ENCODE peak calls at places on chromosomes 3 and 15, in four cellular contexts. One of them, this sample, is unnamed. For H3K4me1, the result is how much of the 10 kb centered on the place peaks cover.

GRCh38 chr15:90836296-90836871 is 32.0 kb upstream of the FURIN start:
- DNase-seq in neural progenitor cell: no peak
- DNase-seq in hepatocyte: peak
- DNase-seq in MM.1S: no peak
- DNase-seq in this sample: no peak

GRCh38 chr3:18946524-18946923 is 201.8 kb upstream of the KCNH8 start:
- DNase-seq in hepatocyte: no peak
- DNase-seq in MM.1S: no peak
- DNase-seq in neural progenitor cell: peak
- DNase-seq in this sample: peak

GRCh38 chr3:22141769-22142168 is 390.8 kb upstream of the ZNF385D start:
- DNase-seq in hepatocyte: no peak
- DNase-seq in neural progenitor cell: no peak
- DNase-seq in MM.1S: no peak
- DNase-seq in this sample: no peak

GRCh38 chr3:134816623-134817022 is 21.6 kb downstream of the EPHB1 start:
- DNase-seq in MM.1S: no peak
- DNase-seq in hepatocyte: no peak
- DNase-seq in neural progenitor cell: no peak
- DNase-seq in this sample: no peak

GRCh38 chr3:147458995-147459704 is 50.0 kb downstream of the ZIC1 start:
- DNase-seq in neural progenitor cell: no peak
- DNase-seq in MM.1S: no peak
- DNase-seq in hepatocyte: no peak
- DNase-seq in this sample: no peak

GRCh38 chr3:158465074-158465473 is 105.9 kb upstream of the MLF1 start:
- DNase-seq in neural progenitor cell: no peak
- DNase-seq in hepatocyte: no peak
- DNase-seq in MM.1S: peak
- DNase-seq in this sample: no peak

GRCh38 chr15:42092666-42093445 is 1.5 kb downstream of the PLA2G4D start:
- DNase-seq in neural progenitor cell: no peak
- DNase-seq in hepatocyte: no peak
- DNase-seq in MM.1S: no peak
- DNase-seq in this sample: no peak

GRCh38 chr3:129277829-129278271 is 820 bp upstream of the HMCES start:
- DNase-seq in hepatocyte: peak
- DNase-seq in MM.1S: no peak
- DNase-seq in neural progenitor cell: peak
- DNase-seq in this sample: no peak

GRCh38 chr15:49145651-49146609 is 9.5 kb downstream of the COPS2 start:
- DNase-seq in neural progenitor cell: peak
- DNase-seq in MM.1S: peak
- DNase-seq in hepatocyte: peak
- DNase-seq in this sample: peak

GRCh38 chr15:63601026-63601726 is 4.0 kb downstream of the FBXL22 start:
- DNase-seq in hepatocyte: peak
- DNase-seq in neural progenitor cell: peak
- DNase-seq in MM.1S: peak
- DNase-seq in this sample: peak

GRCh38 chr3:71130516-71131384 is 452.8 kb downstream of the FOXP1 start:
- DNase-seq in neural progenitor cell: peak
- DNase-seq in MM.1S: peak
- DNase-seq in hepatocyte: peak
- DNase-seq in this sample: no peak

GRCh38 chr3:52352566-52352965 is 36.4 kb downstream of the DNAH1 start:
- DNase-seq in hepatocyte: no peak
- DNase-seq in neural progenitor cell: no peak
- DNase-seq in MM.1S: no peak
- DNase-seq in this sample: no peak

GRCh38 chr3:152159328-152159727 is 109.4 kb upstream of the MBNL1 start:
- DNase-seq in MM.1S: no peak
- DNase-seq in neural progenitor cell: no peak
- DNase-seq in hepatocyte: peak
- DNase-seq in this sample: no peak

GRCh38 chr15:43107741-43108140 is 1.9 kb upstream of the UBR1 start:
- DNase-seq in hepatocyte: no peak
- DNase-seq in MM.1S: no peak
- DNase-seq in neural progenitor cell: no peak
- DNase-seq in this sample: no peak

GRCh38 chr15:64949383-64950141 is 37.9 kb downstream of the ANKDD1A start:
- DNase-seq in hepatocyte: no peak
- DNase-seq in neural progenitor cell: no peak
- DNase-seq in MM.1S: no peak
- DNase-seq in this sample: no peak

GRCh38 chr3:62172199-62172598 is 201.2 kb downstream of the FEZF2 start:
- DNase-seq in hepatocyte: no peak
- DNase-seq in MM.1S: no peak
- DNase-seq in neural progenitor cell: no peak
- DNase-seq in this sample: no peak

GRCh38 chr3:162390891-162391290 is 894.3 kb downstream of the OTOL1 start:
- DNase-seq in neural progenitor cell: no peak
- DNase-seq in MM.1S: no peak
- DNase-seq in hepatocyte: no peak
- DNase-seq in this sample: no peak

GRCh38 chr15:39506146-39506545 is 74.7 kb upstream of the THBS1 start:
- DNase-seq in neural progenitor cell: no peak
- DNase-seq in MM.1S: no peak
- DNase-seq in hepatocyte: no peak
- DNase-seq in this sample: no peak

GRCh38 chr3:53253707-53254106 is 2.1 kb downstream of the TKT start:
- DNase-seq in hepatocyte: no peak
- DNase-seq in neural progenitor cell: no peak
- DNase-seq in MM.1S: no peak
- DNase-seq in this sample: no peak

GRCh38 chr3:36837089-36837488 is 72.7 kb upstream of the DCLK3 start:
- DNase-seq in MM.1S: no peak
- DNase-seq in hepatocyte: no peak
- DNase-seq in neural progenitor cell: peak
- DNase-seq in this sample: no peak

GRCh38 chr3:69086133-69086722 is 1.5 kb downstream of the ARL6IP5 start:
- DNase-seq in MM.1S: peak
- DNase-seq in hepatocyte: peak
- DNase-seq in neural progenitor cell: peak
- DNase-seq in this sample: no peak

GRCh38 chr3:87426916-87427315 is 150.5 kb upstream of the POU1F1 start:
- DNase-seq in hepatocyte: no peak
- DNase-seq in MM.1S: no peak
- DNase-seq in neural progenitor cell: no peak
- DNase-seq in this sample: no peak

GRCh38 chr3:134342269-134342668 is 32.0 kb downstream of the AMOTL2 start:
- DNase-seq in neural progenitor cell: no peak
- DNase-seq in MM.1S: no peak
- DNase-seq in hepatocyte: no peak
- DNase-seq in this sample: no peak

GRCh38 chr15:63461230-63461629 is 43.2 kb upstream of the USP3 start:
- DNase-seq in MM.1S: no peak
- DNase-seq in hepatocyte: peak
- DNase-seq in neural progenitor cell: peak
- DNase-seq in this sample: no peak

GRCh38 chr15:48703544-48703943 is 58.0 kb upstream of the FBN1 start:
- DNase-seq in MM.1S: no peak
- DNase-seq in hepatocyte: no peak
- DNase-seq in neural progenitor cell: no peak
- DNase-seq in this sample: no peak

GRCh38 chr3:21042184-21042583 is 708.8 kb downstream of the ZNF385D start:
- DNase-seq in neural progenitor cell: no peak
- DNase-seq in hepatocyte: no peak
- DNase-seq in MM.1S: no peak
- DNase-seq in this sample: no peak

GRCh38 chr3:177813322-177813721 is 616.0 kb upstream of the TBL1XR1 start:
- DNase-seq in neural progenitor cell: no peak
- DNase-seq in MM.1S: no peak
- DNase-seq in hepatocyte: no peak
- DNase-seq in this sample: no peak

GRCh38 chr3:179069762-179070390 is 1.7 kb downstream of the ZMAT3 start:
- DNase-seq in neural progenitor cell: no peak
- DNase-seq in hepatocyte: no peak
- DNase-seq in MM.1S: peak
- DNase-seq in this sample: no peak

GRCh38 chr3:11544413-11545181 is 99.1 kb downstream of the VGLL4 start:
- DNase-seq in hepatocyte: no peak
- DNase-seq in neural progenitor cell: peak
- DNase-seq in MM.1S: no peak
- DNase-seq in this sample: no peak

GRCh38 chr3:58151637-58152036 is 59.1 kb downstream of the DNASE1L3 start:
- DNase-seq in neural progenitor cell: no peak
- DNase-seq in hepatocyte: no peak
- DNase-seq in MM.1S: no peak
- DNase-seq in this sample: no peak

GRCh38 chr15:39358441-39359041 is 222.3 kb upstream of the THBS1 start:
- DNase-seq in MM.1S: no peak
- DNase-seq in neural progenitor cell: no peak
- DNase-seq in hepatocyte: no peak
- DNase-seq in this sample: no peak

GRCh38 chr3:125125822-125126245 is 70.0 kb upstream of the HEG1 start:
- DNase-seq in neural progenitor cell: no peak
- DNase-seq in MM.1S: no peak
- DNase-seq in hepatocyte: peak
- DNase-seq in this sample: no peak

GRCh38 chr15:88505721-88506120 is 38.2 kb downstream of the MRPS11 start:
- DNase-seq in hepatocyte: no peak
- DNase-seq in MM.1S: no peak
- DNase-seq in neural progenitor cell: no peak
- DNase-seq in this sample: no peak

GRCh38 chr3:171813897-171814460 is 3.7 kb upstream of the PLD1 start:
- DNase-seq in hepatocyte: no peak
- DNase-seq in neural progenitor cell: no peak
- DNase-seq in MM.1S: no peak
- DNase-seq in this sample: no peak

GRCh38 chr3:107540857-107541256 is 18.1 kb downstream of the BBX start:
- DNase-seq in MM.1S: no peak
- DNase-seq in neural progenitor cell: no peak
- DNase-seq in hepatocyte: no peak
- DNase-seq in this sample: no peak

GRCh38 chr3:143600762-143601161 is 247.5 kb downstream of the SLC9A9 start:
- DNase-seq in MM.1S: no peak
- DNase-seq in hepatocyte: no peak
- DNase-seq in neural progenitor cell: no peak
- DNase-seq in this sample: no peak

GRCh38 chr3:21158801-21159564 is 592.0 kb downstream of the ZNF385D start:
- DNase-seq in neural progenitor cell: no peak
- DNase-seq in hepatocyte: peak
- DNase-seq in MM.1S: no peak
- DNase-seq in this sample: no peak

GRCh38 chr3:123372789-123373534 is 75.9 kb downstream of the ADCY5 start:
- DNase-seq in MM.1S: no peak
- DNase-seq in hepatocyte: no peak
- DNase-seq in neural progenitor cell: no peak
- DNase-seq in this sample: no peak

GRCh38 chr3:49659756-49660155 is 14.4 kb upstream of the APEH start:
- DNase-seq in neural progenitor cell: no peak
- DNase-seq in MM.1S: no peak
- DNase-seq in hepatocyte: no peak
- DNase-seq in this sample: no peak
- H2AFZ ChIP-seq in neural progenitor cell: no peak
- H2AFZ ChIP-seq in MM.1S: no peak
- H2AFZ ChIP-seq in hepatocyte: no peak
- H2AFZ ChIP-seq in this sample: no peak

GRCh38 chr3:30610702-30611410 is 4.5 kb downstream of the TGFBR2 start:
- DNase-seq in hepatocyte: no peak
- DNase-seq in MM.1S: no peak
- DNase-seq in neural progenitor cell: no peak
- DNase-seq in this sample: no peak
- H3K4me1 ChIP-seq in hepatocyte: under half
- H3K4me1 ChIP-seq in MM.1S: under half
- H3K4me1 ChIP-seq in neural progenitor cell: under half
- H3K4me1 ChIP-seq in this sample: under half

GRCh38 chr3:115819785-115820384 is 196.6 kb downstream of the GAP43 start:
- DNase-seq in hepatocyte: peak
- DNase-seq in neural progenitor cell: peak
- DNase-seq in MM.1S: peak
- DNase-seq in this sample: peak
- H2AFZ ChIP-seq in hepatocyte: no peak
- H2AFZ ChIP-seq in neural progenitor cell: no peak
- H2AFZ ChIP-seq in MM.1S: no peak
- H2AFZ ChIP-seq in this sample: no peak

GRCh38 chr3:9396632-9397330 is 634 bp upstream of the SETD5 start:
- DNase-seq in neural progenitor cell: peak
- DNase-seq in MM.1S: peak
- DNase-seq in hepatocyte: peak
- DNase-seq in this sample: peak

GRCh38 chr3:9397911-9398714 is 698 bp downstream of the SETD5 start:
- DNase-seq in neural progenitor cell: peak
- DNase-seq in MM.1S: peak
- DNase-seq in hepatocyte: peak
- DNase-seq in this sample: peak

GRCh38 chr3:9396301-9396631 is 1.1 kb upstream of the SETD5 start:
- DNase-seq in hepatocyte: peak
- DNase-seq in neural progenitor cell: peak
- DNase-seq in MM.1S: peak
- DNase-seq in this sample: no peak

GRCh38 chr3:9398715-9399708 is 1.6 kb downstream of the SETD5 start:
- DNase-seq in neural progenitor cell: peak
- DNase-seq in MM.1S: peak
- DNase-seq in hepatocyte: peak
- DNase-seq in this sample: no peak

GRCh38 chr3:9397331-9397910 is at the start of gene SETD5:
- DNase-seq in MM.1S: peak
- DNase-seq in neural progenitor cell: peak
- DNase-seq in hepatocyte: peak
- DNase-seq in this sample: peak
- H3K4me1 ChIP-seq in MM.1S: under half
- H3K4me1 ChIP-seq in neural progenitor cell: under half
- H3K4me1 ChIP-seq in hepatocyte: half or more
- H3K4me1 ChIP-seq in this sample: under half

GRCh38 chr15:59550961-59551360 is 60.6 kb upstream of the GCNT3 start:
- DNase-seq in hepatocyte: no peak
- DNase-seq in neural progenitor cell: no peak
- DNase-seq in MM.1S: no peak
- DNase-seq in this sample: no peak
- H2AFZ ChIP-seq in hepatocyte: no peak
- H2AFZ ChIP-seq in neural progenitor cell: no peak
- H2AFZ ChIP-seq in MM.1S: no peak
- H2AFZ ChIP-seq in this sample: no peak